ENCODE peak calls at places on chromosomes 11 and 22, in seven cellular contexts. One of them, this sample, is unnamed. For H3K4me1, the result is how much of the 10 kb centered on the place peaks cover.

GRCh38 chr11:86183694-86184093 is 60.9 kb upstream of the EED start:
- DNase-seq in stomach: no peak
- DNase-seq in left ventricle myocardium inferior: no peak
- DNase-seq in colonic mucosa: no peak
- DNase-seq in transverse colon: no peak
- DNase-seq in Peyer's patch: no peak
- DNase-seq in A549: no peak
- DNase-seq in this sample: no peak

GRCh38 chr11:43691806-43692205 is 11.3 kb downstream of the HSD17B12 start:
- DNase-seq in stomach: no peak
- DNase-seq in left ventricle myocardium inferior: no peak
- DNase-seq in colonic mucosa: no peak
- DNase-seq in transverse colon: no peak
- DNase-seq in Peyer's patch: no peak
- DNase-seq in A549: no peak
- DNase-seq in this sample: no peak

GRCh38 chr22:29269731-29270474 is 1.8 kb downstream of the EWSR1 start:
- DNase-seq in stomach: no peak
- DNase-seq in left ventricle myocardium inferior: no peak
- DNase-seq in colonic mucosa: peak
- DNase-seq in transverse colon: no peak
- DNase-seq in Peyer's patch: no peak
- DNase-seq in A549: no peak
- DNase-seq in this sample: no peak

GRCh38 chr22:33677536-33677935 is 242.7 kb downstream of the LARGE1 start:
- DNase-seq in stomach: no peak
- DNase-seq in left ventricle myocardium inferior: no peak
- DNase-seq in colonic mucosa: no peak
- DNase-seq in transverse colon: no peak
- DNase-seq in Peyer's patch: no peak
- DNase-seq in A549: no peak
- DNase-seq in this sample: no peak

GRCh38 chr11:131868769-131869482 is 498.5 kb downstream of the NTM start:
- DNase-seq in stomach: no peak
- DNase-seq in left ventricle myocardium inferior: no peak
- DNase-seq in colonic mucosa: no peak
- DNase-seq in transverse colon: no peak
- DNase-seq in Peyer's patch: no peak
- DNase-seq in A549: no peak
- DNase-seq in this sample: no peak

GRCh38 chr22:47691152-47691895 is 928.9 kb downstream of the TBC1D22A start:
- DNase-seq in stomach: no peak
- DNase-seq in left ventricle myocardium inferior: no peak
- DNase-seq in colonic mucosa: no peak
- DNase-seq in transverse colon: no peak
- DNase-seq in Peyer's patch: no peak
- DNase-seq in A549: no peak
- DNase-seq in this sample: no peak

GRCh38 chr11:10454902-10455631 is at the start of gene AMPD3:
- DNase-seq in stomach: no peak
- DNase-seq in left ventricle myocardium inferior: no peak
- DNase-seq in colonic mucosa: no peak
- DNase-seq in transverse colon: peak
- DNase-seq in Peyer's patch: peak
- DNase-seq in A549: peak
- DNase-seq in this sample: no peak

GRCh38 chr11:107741044-107741823 is 29.4 kb upstream of the SLN start:
- DNase-seq in stomach: no peak
- DNase-seq in left ventricle myocardium inferior: no peak
- DNase-seq in colonic mucosa: no peak
- DNase-seq in transverse colon: peak
- DNase-seq in Peyer's patch: peak
- DNase-seq in A549: no peak
- DNase-seq in this sample: no peak

GRCh38 chr22:45235101-45235777 is 5.5 kb downstream of the KIAA0930 start:
- DNase-seq in stomach: peak
- DNase-seq in left ventricle myocardium inferior: no peak
- DNase-seq in colonic mucosa: no peak
- DNase-seq in transverse colon: peak
- DNase-seq in Peyer's patch: peak
- DNase-seq in A549: no peak
- DNase-seq in this sample: peak

GRCh38 chr22:42208362-42208761 is 62.1 kb downstream of the TCF20 start:
- DNase-seq in stomach: no peak
- DNase-seq in left ventricle myocardium inferior: no peak
- DNase-seq in colonic mucosa: no peak
- DNase-seq in transverse colon: no peak
- DNase-seq in Peyer's patch: no peak
- DNase-seq in A549: no peak
- DNase-seq in this sample: no peak

GRCh38 chr11:64334764-64335741 is 5.0 kb upstream of the CCDC88B start:
- DNase-seq in stomach: peak
- DNase-seq in left ventricle myocardium inferior: no peak
- DNase-seq in colonic mucosa: peak
- DNase-seq in transverse colon: peak
- DNase-seq in Peyer's patch: peak
- DNase-seq in A549: peak
- DNase-seq in this sample: no peak

GRCh38 chr11:130197386-130198035 is 37.9 kb downstream of the ST14 start:
- DNase-seq in stomach: no peak
- DNase-seq in left ventricle myocardium inferior: no peak
- DNase-seq in colonic mucosa: no peak
- DNase-seq in transverse colon: no peak
- DNase-seq in Peyer's patch: no peak
- DNase-seq in A549: no peak
- DNase-seq in this sample: no peak

GRCh38 chr22:33105501-33105911 is 47.3 kb upstream of the SYN3 start:
- DNase-seq in stomach: no peak
- DNase-seq in left ventricle myocardium inferior: no peak
- DNase-seq in colonic mucosa: no peak
- DNase-seq in transverse colon: no peak
- DNase-seq in Peyer's patch: no peak
- DNase-seq in A549: no peak
- DNase-seq in this sample: no peak

GRCh38 chr22:19266547-19267086 is 24.9 kb downstream of the CLTCL1 start:
- DNase-seq in stomach: no peak
- DNase-seq in left ventricle myocardium inferior: no peak
- DNase-seq in colonic mucosa: no peak
- DNase-seq in transverse colon: no peak
- DNase-seq in Peyer's patch: no peak
- DNase-seq in A549: no peak
- DNase-seq in this sample: no peak

GRCh38 chr11:2012440-2012839 is 14.8 kb upstream of the H19 start:
- DNase-seq in stomach: no peak
- DNase-seq in left ventricle myocardium inferior: no peak
- DNase-seq in colonic mucosa: no peak
- DNase-seq in transverse colon: no peak
- DNase-seq in Peyer's patch: no peak
- DNase-seq in A549: no peak
- DNase-seq in this sample: no peak

GRCh38 chr11:72308226-72309073 is 64.5 kb upstream of the PHOX2A start:
- DNase-seq in stomach: no peak
- DNase-seq in left ventricle myocardium inferior: no peak
- DNase-seq in colonic mucosa: no peak
- DNase-seq in transverse colon: no peak
- DNase-seq in Peyer's patch: no peak
- DNase-seq in A549: no peak
- DNase-seq in this sample: no peak

GRCh38 chr11:764322-765024 is 12.8 kb downstream of the GATD1 start:
- DNase-seq in stomach: no peak
- DNase-seq in left ventricle myocardium inferior: no peak
- DNase-seq in colonic mucosa: no peak
- DNase-seq in transverse colon: no peak
- DNase-seq in Peyer's patch: no peak
- DNase-seq in A549: no peak
- DNase-seq in this sample: no peak

GRCh38 chr22:39900306-39901227 is at the start of gene GRAP2:
- DNase-seq in stomach: no peak
- DNase-seq in left ventricle myocardium inferior: no peak
- DNase-seq in colonic mucosa: no peak
- DNase-seq in transverse colon: peak
- DNase-seq in Peyer's patch: peak
- DNase-seq in A549: no peak
- DNase-seq in this sample: no peak

GRCh38 chr11:45045692-45046471 is 95.2 kb upstream of the TP53I11 start:
- DNase-seq in stomach: peak
- DNase-seq in left ventricle myocardium inferior: peak
- DNase-seq in colonic mucosa: no peak
- DNase-seq in transverse colon: peak
- DNase-seq in Peyer's patch: peak
- DNase-seq in A549: peak
- DNase-seq in this sample: peak

GRCh38 chr22:25095869-25096268 is 103.8 kb upstream of the CRYBB3 start:
- DNase-seq in stomach: no peak
- DNase-seq in left ventricle myocardium inferior: no peak
- DNase-seq in colonic mucosa: no peak
- DNase-seq in transverse colon: no peak
- DNase-seq in Peyer's patch: no peak
- DNase-seq in A549: no peak
- DNase-seq in this sample: no peak

GRCh38 chr22:38618682-38619081 is 37.5 kb downstream of the FAM227A start:
- DNase-seq in stomach: no peak
- DNase-seq in left ventricle myocardium inferior: no peak
- DNase-seq in colonic mucosa: no peak
- DNase-seq in transverse colon: no peak
- DNase-seq in Peyer's patch: no peak
- DNase-seq in A549: no peak
- DNase-seq in this sample: no peak

GRCh38 chr11:2802389-2803185 is 83.0 kb downstream of the CDKN1C start:
- DNase-seq in stomach: peak
- DNase-seq in left ventricle myocardium inferior: peak
- DNase-seq in colonic mucosa: peak
- DNase-seq in transverse colon: peak
- DNase-seq in Peyer's patch: peak
- DNase-seq in A549: no peak
- DNase-seq in this sample: peak

GRCh38 chr11:45259607-45260006 is 26.5 kb downstream of the SYT13 start:
- DNase-seq in stomach: peak
- DNase-seq in left ventricle myocardium inferior: no peak
- DNase-seq in colonic mucosa: peak
- DNase-seq in transverse colon: peak
- DNase-seq in Peyer's patch: peak
- DNase-seq in A549: peak
- DNase-seq in this sample: no peak

DNA sequence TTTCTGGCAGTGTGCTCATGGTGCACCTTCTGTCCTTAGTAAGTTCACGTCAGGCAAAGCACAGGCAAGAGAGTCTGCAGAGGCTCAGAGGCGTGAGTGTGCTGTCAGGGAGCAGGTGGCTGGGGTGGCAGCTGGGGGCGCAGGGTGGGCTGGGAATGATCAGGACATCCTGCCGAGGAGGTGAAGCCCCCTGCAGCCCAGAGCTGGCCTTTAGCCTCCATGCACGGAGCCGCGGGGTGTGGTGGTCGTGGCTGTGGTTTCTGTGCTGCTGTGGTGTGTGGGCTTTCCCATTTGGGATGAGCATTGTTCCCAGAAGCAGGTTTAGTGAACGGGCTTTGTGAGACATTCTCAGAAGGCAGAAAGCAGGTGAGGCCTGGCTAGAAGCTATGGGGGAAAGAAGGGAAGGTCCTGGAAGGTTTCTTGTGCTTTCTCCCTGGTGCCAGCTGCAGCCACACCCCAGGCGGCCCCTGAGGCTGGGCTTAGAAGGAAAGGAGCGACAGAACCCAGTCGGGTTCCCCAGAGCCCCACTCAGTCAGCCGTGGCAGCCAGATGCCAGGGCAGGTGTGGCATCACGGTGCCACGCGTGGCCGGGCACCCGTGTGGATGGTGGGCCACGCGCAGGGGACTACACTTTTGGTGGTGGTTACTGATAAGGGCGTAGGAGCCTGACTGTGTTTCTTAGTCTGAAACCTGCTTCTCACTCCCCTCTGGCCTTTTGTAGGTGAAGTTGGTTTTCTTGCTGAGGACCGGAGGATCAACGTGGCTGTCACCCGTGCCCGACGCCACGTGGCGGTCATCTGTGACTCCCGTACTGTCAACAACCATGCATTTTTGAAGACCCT is 32.0 kb downstream of the IGHMBP2 start:
- DNase-seq in stomach: no peak
- DNase-seq in left ventricle myocardium inferior: no peak
- DNase-seq in colonic mucosa: no peak
- DNase-seq in transverse colon: no peak
- DNase-seq in Peyer's patch: no peak
- DNase-seq in A549: no peak
- DNase-seq in this sample: no peak
- H3K4me1 ChIP-seq in stomach: under half
- H3K4me1 ChIP-seq in left ventricle myocardium inferior: under half
- H3K4me1 ChIP-seq in colonic mucosa: under half
- H3K4me1 ChIP-seq in transverse colon: under half
- H3K4me1 ChIP-seq in Peyer's patch: under half
- H3K4me1 ChIP-seq in A549: under half
- H3K4me1 ChIP-seq in this sample: under half

GRCh38 chr11:116513894-116514293 is 258.9 kb downstream of the BUD13 start:
- DNase-seq in stomach: no peak
- DNase-seq in left ventricle myocardium inferior: peak
- DNase-seq in colonic mucosa: peak
- DNase-seq in transverse colon: peak
- DNase-seq in Peyer's patch: peak
- DNase-seq in A549: no peak
- DNase-seq in this sample: peak
- TF ChIP-seq CTCF in stomach: no peak
- TF ChIP-seq CTCF in left ventricle myocardium inferior: peak
- TF ChIP-seq CTCF in colonic mucosa: peak
- TF ChIP-seq CTCF in transverse colon: peak
- TF ChIP-seq CTCF in Peyer's patch: no peak
- TF ChIP-seq CTCF in A549: peak
- TF ChIP-seq CTCF in this sample: peak

GRCh38 chr11:128346808-128347207 is 240.6 kb downstream of the ETS1 start:
- DNase-seq in stomach: no peak
- DNase-seq in left ventricle myocardium inferior: no peak
- DNase-seq in colonic mucosa: no peak
- DNase-seq in transverse colon: no peak
- DNase-seq in Peyer's patch: peak
- DNase-seq in A549: no peak
- DNase-seq in this sample: no peak
- H3K4me1 ChIP-seq in stomach: under half
- H3K4me1 ChIP-seq in left ventricle myocardium inferior: under half
- H3K4me1 ChIP-seq in colonic mucosa: under half
- H3K4me1 ChIP-seq in transverse colon: under half
- H3K4me1 ChIP-seq in Peyer's patch: under half
- H3K4me1 ChIP-seq in A549: under half
- H3K4me1 ChIP-seq in this sample: under half

DNA sequence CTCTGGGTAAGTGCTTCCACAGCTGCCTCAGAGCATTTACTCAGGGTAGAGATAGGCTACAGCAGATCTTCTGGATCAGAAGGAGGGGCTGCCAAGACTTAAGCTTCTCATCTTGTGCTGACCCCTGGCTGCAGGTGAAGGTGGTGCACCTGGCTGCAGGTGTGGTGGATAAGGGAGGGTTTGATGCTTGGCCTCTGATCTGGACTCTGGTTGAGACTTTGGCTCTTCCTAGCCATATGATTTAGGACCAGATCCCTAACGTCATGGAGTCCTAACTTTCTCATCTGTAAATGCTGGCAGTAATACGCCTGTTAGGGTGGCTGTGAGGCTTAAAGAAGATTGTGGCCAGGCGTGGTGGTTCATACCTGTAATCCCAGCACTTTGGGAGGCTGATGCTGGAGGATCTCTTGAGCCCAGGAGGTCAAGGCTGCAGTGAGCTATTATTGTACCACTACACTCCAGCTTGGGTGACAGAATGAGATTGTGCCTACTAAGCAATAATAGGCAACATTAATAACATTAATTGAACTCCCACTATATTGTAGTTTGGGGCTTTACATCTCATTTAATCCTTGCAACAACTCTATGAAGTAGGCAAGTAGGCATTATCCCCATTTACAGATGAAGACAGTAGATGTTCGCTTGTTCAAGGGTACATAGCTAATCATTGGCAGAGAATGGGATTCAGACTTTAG is 10.7 kb downstream of the DTX4 start:
- DNase-seq in stomach: peak
- DNase-seq in left ventricle myocardium inferior: no peak
- DNase-seq in colonic mucosa: peak
- DNase-seq in transverse colon: peak
- DNase-seq in Peyer's patch: peak
- DNase-seq in A549: no peak
- DNase-seq in this sample: no peak
- TF ChIP-seq CTCF in stomach: peak
- TF ChIP-seq CTCF in left ventricle myocardium inferior: no peak
- TF ChIP-seq CTCF in colonic mucosa: peak
- TF ChIP-seq CTCF in transverse colon: peak
- TF ChIP-seq CTCF in Peyer's patch: peak
- TF ChIP-seq CTCF in A549: no peak
- TF ChIP-seq CTCF in this sample: peak